ENCODE peak calls at places on chromosome 10, in seven cellular contexts. F, L, W, D, G, M and N are unnamed samples.

GRCh38 chr10:89392974-89393373 is 551 bp downstream of the IFIT1 start:
- DNase-seq in M (no peak), G (no peak), L (no peak), D (no peak), F (no peak), W (no peak), N (no peak)

GRCh38 chr10:100319736-100320135 is 10.3 kb downstream of the PKD2L1 start:
- DNase-seq in L (no peak), D (no peak), G (no peak), F (no peak), M (no peak), W (no peak), N (no peak)

GRCh38 chr10:37301271-37301670 is 175.9 kb downstream of the ANKRD30A start:
- DNase-seq in D (no peak), M (no peak), F (no peak), W (no peak), L (no peak), G (no peak), N (no peak)

GRCh38 chr10:8712653-8713052 is 658.2 kb downstream of the GATA3 start:
- DNase-seq in G (no peak), F (no peak), L (no peak), D (no peak), W (no peak), M (no peak), N (no peak)

GRCh38 chr10:86681047-86681446 is 12.7 kb downstream of the LDB3 start:
- DNase-seq in F (no peak), M (no peak), G (no peak), D (no peak), L (peak; percentile 37), W (no peak), N (no peak)

GRCh38 chr10:29646238-29646902 is 11.6 kb upstream of the SVIL start:
- DNase-seq in G (no peak), L (no peak), W (no peak), F (no peak), M (no peak), D (peak; percentile 28), N (no peak)

GRCh38 chr10:93006435-93007039 is 54.1 kb upstream of the CYP26C1 start:
- DNase-seq in G (no peak), D (no peak), M (no peak), F (no peak), L (no peak), W (no peak), N (no peak)

GRCh38 chr10:116809528-116810500 is 39.5 kb upstream of the ENO4 start:
- DNase-seq in W (no peak), L (peak; percentile 54), M (no peak), G (no peak), D (no peak), F (no peak), N (no peak)

GRCh38 chr10:90352288-90352687 is 505.6 kb downstream of the HTR7 start:
- DNase-seq in W (no peak), D (no peak), L (no peak), F (no peak), G (no peak), M (no peak), N (no peak)

GRCh38 chr10:70785190-70785589 is at the start of gene TBATA:
- DNase-seq in G (no peak), D (no peak), M (no peak), W (no peak), L (no peak), F (no peak), N (no peak)

GRCh38 chr10:1595726-1596125 is 141.6 kb downstream of the ADARB2 start:
- DNase-seq in L (no peak), D (no peak), G (no peak), F (no peak), W (no peak), M (no peak), N (no peak)

GRCh38 chr10:119342017-119342734 is 134.8 kb downstream of the GRK5 start:
- DNase-seq in W (no peak), F (no peak), L (no peak), G (no peak), M (no peak), D (no peak), N (no peak)

GRCh38 chr10:4278161-4278560 is 493.2 kb upstream of the KLF6 start:
- DNase-seq in D (no peak), L (no peak), F (no peak), M (no peak), G (no peak), W (no peak), N (no peak)

GRCh38 chr10:13654846-13655245 is 68.1 kb downstream of the PRPF18 start:
- DNase-seq in L (no peak), F (no peak), M (no peak), G (no peak), W (no peak), D (no peak), N (no peak)

GRCh38 chr10:12535656-12536055 is 186.3 kb downstream of the CAMK1D start:
- DNase-seq in F (no peak), G (no peak), M (no peak), W (no peak), D (no peak), L (no peak), N (no peak)

GRCh38 chr10:132738454-132739224 is 47.3 kb downstream of the NKX6-2 start:
- DNase-seq in L (no peak), G (no peak), W (no peak), D (no peak), M (no peak), F (no peak), N (no peak)

GRCh38 chr10:112858990-112859520 is 91.0 kb upstream of the TCF7L2 start:
- DNase-seq in F (no peak), G (no peak), D (no peak), L (no peak), M (no peak), W (no peak), N (no peak)

GRCh38 chr10:62814901-62815372 is 1.2 kb downstream of the EGR2 start:
- DNase-seq in L (no peak), W (no peak), F (no peak), M (no peak), G (no peak), D (peak; percentile 30), N (no peak)

GRCh38 chr10:84308481-84309304 is 19.7 kb upstream of the CCSER2 start:
- DNase-seq in L (peak; percentile 27), D (peak; percentile 41), M (no peak), W (peak; percentile 9), G (no peak), F (no peak), N (no peak)

GRCh38 chr10:124639646-124640045 is 104.5 kb downstream of the FAM53B start:
- DNase-seq in L (no peak), F (no peak), W (no peak), G (no peak), M (no peak), D (no peak), N (no peak)

GRCh38 chr10:132884691-132885271 is 57.6 kb downstream of the CFAP46 start:
- DNase-seq in W (no peak), M (no peak), G (no peak), L (no peak), F (no peak), D (no peak), N (no peak)

GRCh38 chr10:85995791-85996190 is 370.8 kb downstream of the GRID1 start:
- DNase-seq in W (no peak), F (no peak), M (no peak), G (no peak), D (peak; percentile 14), L (peak; percentile 30), N (peak; percentile 30)

GRCh38 chr10:61376377-61376776 is 76.8 kb downstream of the TMEM26 start:
- DNase-seq in M (no peak), F (no peak), W (no peak), G (no peak), D (no peak), L (no peak), N (no peak)

GRCh38 chr10:103534621-103535498 is 41.4 kb downstream of the NEURL1 start:
- DNase-seq in G (no peak), W (no peak), F (no peak), D (no peak), M (no peak), L (no peak), N (no peak)